ENCODE peak calls at places on chromosomes 3 and 15, in four cellular contexts. J is GM04504, E is T-helper 9 cell, P is GM18507. V is an unnamed sample.
A peak's percentile ranks its signal among the peaks of the same experiment; 100 is the strongest.

GRCh38 chr3:23325466-23326065 is 122.4 kb downstream of the UBE2E2 start:
- DNase-seq in E (no peak), P (no peak), J (no peak), V (no peak)

GRCh38 chr3:113169876-113170452 is 41.4 kb upstream of the BOC start:
- DNase-seq in E (no peak), J (no peak), P (no peak), V (no peak)

GRCh38 chr15:29040367-29040745 is 154.6 kb downstream of the APBA2 start:
- DNase-seq in J (no peak), E (no peak), P (no peak), V (no peak)

GRCh38 chr3:139326707-139327106 is 17.1 kb upstream of the MRPS22 start:
- DNase-seq in J (no peak), P (no peak), E (no peak), V (no peak)

GRCh38 chr3:60708191-60708975 is 542.9 kb downstream of the FHIT start:
- DNase-seq in J (no peak), E (no peak), P (no peak), V (no peak)

GRCh38 chr15:90291679-90292356 is 26.3 kb downstream of the NGRN start:
- DNase-seq in P (peak; percentile 25), E (no peak), J (no peak), V (no peak)

GRCh38 chr3:52247455-52248164 is 2.1 kb downstream of the PPM1M start:
- DNase-seq in P (no peak), E (no peak), J (no peak), V (no peak)

GRCh38 chr3:62553811-62554210 is 180.5 kb upstream of the FEZF2 start:
- DNase-seq in E (no peak), P (no peak), J (no peak), V (no peak)

GRCh38 chr3:164732166-164732565 is 346.1 kb downstream of the SI start:
- DNase-seq in J (no peak), P (no peak), E (no peak), V (no peak)

GRCh38 chr3:189724366-189724765 is 93.2 kb downstream of the TP63 start:
- DNase-seq in E (no peak), J (no peak), P (no peak), V (no peak)

V was measured in effector CD4-positive, alpha-beta T cell.